ENCODE peak calls at places on chromosomes 5 and 9, in eight cellular contexts. One of them, this sample, is unnamed.

GRCh38 chr5:163619951-163620350 is 114.5 kb downstream of the MAT2B start:
- DNase-seq in neural progenitor cell: peak; percentile 11
- DNase-seq in left ventricle myocardium inferior: no peak
- DNase-seq in AG04450: no peak
- DNase-seq in HCT116: no peak
- DNase-seq in transverse colon: no peak
- DNase-seq in WERI-Rb-1: peak; percentile 17
- DNase-seq in spleen: no peak
- DNase-seq in this sample: no peak

GRCh38 chr5:32283539-32284377 is 29.0 kb downstream of the MTMR12 start:
- DNase-seq in AG04450: no peak
- DNase-seq in spleen: no peak
- DNase-seq in transverse colon: no peak
- DNase-seq in WERI-Rb-1: no peak
- DNase-seq in neural progenitor cell: no peak
- DNase-seq in left ventricle myocardium inferior: no peak
- DNase-seq in HCT116: no peak
- DNase-seq in this sample: no peak

GRCh38 chr9:122463828-122464632 is 13.7 kb downstream of the OR1J1 start:
- DNase-seq in neural progenitor cell: peak; percentile 29
- DNase-seq in spleen: no peak
- DNase-seq in HCT116: peak; percentile 28
- DNase-seq in transverse colon: no peak
- DNase-seq in AG04450: no peak
- DNase-seq in left ventricle myocardium inferior: no peak
- DNase-seq in WERI-Rb-1: peak; percentile 89
- DNase-seq in this sample: no peak

GRCh38 chr5:43780586-43780985 is 177.6 kb downstream of the NNT start:
- DNase-seq in AG04450: no peak
- DNase-seq in spleen: no peak
- DNase-seq in transverse colon: no peak
- DNase-seq in HCT116: no peak
- DNase-seq in left ventricle myocardium inferior: no peak
- DNase-seq in WERI-Rb-1: no peak
- DNase-seq in neural progenitor cell: no peak
- DNase-seq in this sample: no peak

GRCh38 chr5:113186061-113186460 is 209.5 kb downstream of the DCP2 start:
- DNase-seq in left ventricle myocardium inferior: no peak
- DNase-seq in transverse colon: no peak
- DNase-seq in HCT116: no peak
- DNase-seq in WERI-Rb-1: no peak
- DNase-seq in neural progenitor cell: no peak
- DNase-seq in AG04450: no peak
- DNase-seq in spleen: no peak
- DNase-seq in this sample: no peak

GRCh38 chr5:59460368-59461153 is 433.0 kb downstream of the PDE4D start:
- DNase-seq in left ventricle myocardium inferior: no peak
- DNase-seq in spleen: no peak
- DNase-seq in neural progenitor cell: no peak
- DNase-seq in AG04450: no peak
- DNase-seq in HCT116: no peak
- DNase-seq in transverse colon: no peak
- DNase-seq in WERI-Rb-1: peak; percentile 56
- DNase-seq in this sample: peak; percentile 31

GRCh38 chr9:129289131-129289731 is 111.2 kb upstream of the IER5L start:
- DNase-seq in transverse colon: no peak
- DNase-seq in spleen: peak; percentile 47
- DNase-seq in neural progenitor cell: no peak
- DNase-seq in HCT116: no peak
- DNase-seq in AG04450: no peak
- DNase-seq in left ventricle myocardium inferior: no peak
- DNase-seq in WERI-Rb-1: peak; percentile 6
- DNase-seq in this sample: no peak

GRCh38 chr5:126673477-126673876 is 72.7 kb downstream of the PHAX start:
- DNase-seq in transverse colon: peak; percentile 28
- DNase-seq in spleen: no peak
- DNase-seq in HCT116: no peak
- DNase-seq in neural progenitor cell: no peak
- DNase-seq in AG04450: no peak
- DNase-seq in WERI-Rb-1: no peak
- DNase-seq in left ventricle myocardium inferior: no peak
- DNase-seq in this sample: no peak

GRCh38 chr9:38286357-38286756 is 106.1 kb upstream of the ALDH1B1 start:
- DNase-seq in HCT116: no peak
- DNase-seq in WERI-Rb-1: no peak
- DNase-seq in AG04450: no peak
- DNase-seq in left ventricle myocardium inferior: no peak
- DNase-seq in neural progenitor cell: peak; percentile 19
- DNase-seq in spleen: no peak
- DNase-seq in transverse colon: no peak
- DNase-seq in this sample: no peak

GRCh38 chr5:148290271-148291195 is 21.7 kb upstream of the SPINK7 start:
- DNase-seq in HCT116: peak; percentile 4
- DNase-seq in WERI-Rb-1: no peak
- DNase-seq in spleen: no peak
- DNase-seq in neural progenitor cell: peak; percentile 57
- DNase-seq in AG04450: no peak
- DNase-seq in transverse colon: no peak
- DNase-seq in left ventricle myocardium inferior: no peak
- DNase-seq in this sample: no peak

GRCh38 chr9:129290606-129291005 is 112.5 kb upstream of the IER5L start:
- DNase-seq in neural progenitor cell: no peak
- DNase-seq in AG04450: no peak
- DNase-seq in WERI-Rb-1: peak; percentile 4
- DNase-seq in transverse colon: no peak
- DNase-seq in HCT116: no peak
- DNase-seq in spleen: peak; percentile 41
- DNase-seq in left ventricle myocardium inferior: no peak
- DNase-seq in this sample: no peak

GRCh38 chr5:131630208-131630962 is 4.6 kb downstream of the RAPGEF6 start:
- DNase-seq in spleen: no peak
- DNase-seq in HCT116: no peak
- DNase-seq in AG04450: no peak
- DNase-seq in transverse colon: no peak
- DNase-seq in WERI-Rb-1: no peak
- DNase-seq in left ventricle myocardium inferior: no peak
- DNase-seq in neural progenitor cell: no peak
- DNase-seq in this sample: no peak

GRCh38 chr5:139849942-139850341 is 54.3 kb downstream of the PSD2 start:
- DNase-seq in HCT116: no peak
- DNase-seq in left ventricle myocardium inferior: no peak
- DNase-seq in WERI-Rb-1: no peak
- DNase-seq in spleen: no peak
- DNase-seq in neural progenitor cell: no peak
- DNase-seq in transverse colon: no peak
- DNase-seq in AG04450: no peak
- DNase-seq in this sample: no peak

GRCh38 chr9:136059321-136059791 is 35.7 kb downstream of the NACC2 start:
- DNase-seq in WERI-Rb-1: no peak
- DNase-seq in transverse colon: no peak
- DNase-seq in neural progenitor cell: peak; percentile 46
- DNase-seq in left ventricle myocardium inferior: no peak
- DNase-seq in HCT116: no peak
- DNase-seq in AG04450: no peak
- DNase-seq in spleen: peak; percentile 75
- DNase-seq in this sample: no peak

GRCh38 chr9:97900103-97900737 is 22.1 kb downstream of the TRMO start:
- DNase-seq in HCT116: no peak
- DNase-seq in neural progenitor cell: no peak
- DNase-seq in left ventricle myocardium inferior: no peak
- DNase-seq in spleen: no peak
- DNase-seq in WERI-Rb-1: no peak
- DNase-seq in AG04450: peak; percentile 15
- DNase-seq in transverse colon: no peak
- DNase-seq in this sample: no peak

GRCh38 chr9:116151966-116152381 is 1.6 kb upstream of the PAPPA start:
- DNase-seq in neural progenitor cell: no peak
- DNase-seq in transverse colon: no peak
- DNase-seq in AG04450: peak; percentile 80
- DNase-seq in spleen: no peak
- DNase-seq in left ventricle myocardium inferior: no peak
- DNase-seq in WERI-Rb-1: no peak
- DNase-seq in HCT116: no peak
- DNase-seq in this sample: no peak

GRCh38 chr9:116153765-116154333 is at the start of gene PAPPA:
- DNase-seq in neural progenitor cell: no peak
- DNase-seq in spleen: no peak
- DNase-seq in WERI-Rb-1: peak; percentile 33
- DNase-seq in left ventricle myocardium inferior: peak; percentile 19
- DNase-seq in transverse colon: no peak
- DNase-seq in AG04450: no peak
- DNase-seq in HCT116: no peak
- DNase-seq in this sample: no peak

GRCh38 chr9:116154334-116154975 is 864 bp downstream of the PAPPA start:
- DNase-seq in AG04450: no peak
- DNase-seq in spleen: peak; percentile 63
- DNase-seq in left ventricle myocardium inferior: peak; percentile 22
- DNase-seq in WERI-Rb-1: peak; percentile 56
- DNase-seq in HCT116: no peak
- DNase-seq in transverse colon: no peak
- DNase-seq in neural progenitor cell: peak; percentile 71
- DNase-seq in this sample: peak; percentile 23

GRCh38 chr9:116152390-116152789 is 1.2 kb upstream of the PAPPA start:
- DNase-seq in neural progenitor cell: no peak
- DNase-seq in transverse colon: no peak
- DNase-seq in spleen: no peak
- DNase-seq in WERI-Rb-1: no peak
- DNase-seq in AG04450: no peak
- DNase-seq in HCT116: no peak
- DNase-seq in left ventricle myocardium inferior: no peak
- DNase-seq in this sample: no peak

DNA sequence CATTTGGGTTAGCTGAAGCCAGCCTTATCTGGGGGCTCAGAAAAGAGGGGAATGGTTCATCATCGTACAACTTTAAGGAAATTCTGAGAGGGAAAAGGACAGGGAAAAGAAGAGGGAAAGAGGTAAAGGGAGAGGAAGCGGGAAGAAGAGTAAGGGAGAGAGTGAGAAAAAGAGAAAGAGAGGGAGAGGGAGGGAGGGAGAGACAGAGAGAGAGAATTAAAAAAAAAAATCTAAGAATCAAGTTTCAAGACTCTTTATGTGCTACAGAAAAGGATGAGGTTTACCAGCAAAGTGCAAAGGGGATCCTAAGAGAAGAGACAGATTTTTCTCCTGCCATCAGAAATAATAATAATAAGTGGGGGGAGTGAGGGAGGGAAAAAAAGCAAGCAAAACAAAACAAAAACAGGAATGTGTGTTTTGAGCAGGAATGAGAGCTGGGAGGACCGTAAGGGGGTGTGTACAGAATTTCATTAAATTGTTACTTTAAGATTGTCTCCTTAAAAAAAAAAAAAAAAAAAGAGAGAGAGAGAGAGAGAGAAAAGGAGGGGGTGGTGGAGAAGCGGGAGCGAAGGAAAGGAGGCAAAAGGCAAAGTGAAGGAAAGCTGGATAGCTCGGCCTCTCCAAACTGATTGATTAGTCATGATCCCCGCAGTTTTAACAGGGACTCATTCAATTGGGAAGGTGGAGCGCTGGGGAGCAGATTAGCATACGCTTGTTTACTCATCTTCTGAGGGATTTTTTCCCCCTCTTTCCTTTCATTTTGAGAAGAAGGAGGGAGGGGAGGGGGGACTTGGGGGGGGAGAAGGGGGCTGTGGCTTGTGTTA is 438 bp upstream of the PAPPA start:
- DNase-seq in WERI-Rb-1: no peak
- DNase-seq in spleen: no peak
- DNase-seq in transverse colon: no peak
- DNase-seq in HCT116: no peak
- DNase-seq in neural progenitor cell: peak; percentile 81
- DNase-seq in AG04450: peak; percentile 55
- DNase-seq in left ventricle myocardium inferior: no peak
- DNase-seq in this sample: no peak
- H3K27ac ChIP-seq in WERI-Rb-1: no peak overlapping the region
- H3K27ac ChIP-seq in spleen: no peak overlapping the region
- H3K27ac ChIP-seq in transverse colon: peak overlapping the region; percentile 68
- H3K27ac ChIP-seq in HCT116: no peak overlapping the region
- H3K27ac ChIP-seq in neural progenitor cell: no peak overlapping the region
- H3K27ac ChIP-seq in AG04450: peak overlapping the region; percentile 89
- H3K27ac ChIP-seq in left ventricle myocardium inferior: peak overlapping the region; percentile 70
- H3K27ac ChIP-seq in this sample: no peak overlapping the region

GRCh38 chr5:149434162-149435014 is 55.3 kb upstream of the IL17B start:
- DNase-seq in neural progenitor cell: peak; percentile 81
- DNase-seq in transverse colon: peak; percentile 67
- DNase-seq in spleen: no peak
- DNase-seq in left ventricle myocardium inferior: no peak
- DNase-seq in AG04450: peak; percentile 76
- DNase-seq in HCT116: no peak
- DNase-seq in WERI-Rb-1: peak; percentile 79
- DNase-seq in this sample: no peak

GRCh38 chr5:149432377-149432776 is 53.3 kb upstream of the IL17B start:
- DNase-seq in spleen: no peak
- DNase-seq in neural progenitor cell: no peak
- DNase-seq in transverse colon: no peak
- DNase-seq in WERI-Rb-1: no peak
- DNase-seq in AG04450: no peak
- DNase-seq in HCT116: no peak
- DNase-seq in left ventricle myocardium inferior: no peak
- DNase-seq in this sample: no peak

GRCh38 chr5:149432861-149433462 is 53.9 kb upstream of the IL17B start:
- DNase-seq in left ventricle myocardium inferior: no peak
- DNase-seq in WERI-Rb-1: no peak
- DNase-seq in spleen: no peak
- DNase-seq in transverse colon: no peak
- DNase-seq in neural progenitor cell: no peak
- DNase-seq in HCT116: no peak
- DNase-seq in AG04450: no peak
- DNase-seq in this sample: no peak

GRCh38 chr5:149435015-149435376 is 55.9 kb upstream of the IL17B start:
- DNase-seq in transverse colon: no peak
- DNase-seq in WERI-Rb-1: no peak
- DNase-seq in spleen: no peak
- DNase-seq in neural progenitor cell: no peak
- DNase-seq in left ventricle myocardium inferior: no peak
- DNase-seq in AG04450: no peak
- DNase-seq in HCT116: no peak
- DNase-seq in this sample: no peak

GRCh38 chr5:149433524-149434131 is 54.5 kb upstream of the IL17B start:
- DNase-seq in AG04450: no peak
- DNase-seq in neural progenitor cell: no peak
- DNase-seq in WERI-Rb-1: peak; percentile 42
- DNase-seq in spleen: no peak
- DNase-seq in transverse colon: no peak
- DNase-seq in HCT116: no peak
- DNase-seq in left ventricle myocardium inferior: no peak
- DNase-seq in this sample: no peak
- H3K27ac ChIP-seq in AG04450: peak overlapping the region; percentile 84
- H3K27ac ChIP-seq in neural progenitor cell: no peak overlapping the region
- H3K27ac ChIP-seq in WERI-Rb-1: peak overlapping the region; percentile 11
- H3K27ac ChIP-seq in spleen: no peak overlapping the region
- H3K27ac ChIP-seq in transverse colon: peak overlapping the region; percentile 93
- H3K27ac ChIP-seq in HCT116: no peak overlapping the region
- H3K27ac ChIP-seq in left ventricle myocardium inferior: peak overlapping the region; percentile 95
- H3K27ac ChIP-seq in this sample: no peak overlapping the region

GRCh38 chr5:67000794-67001475 is 195.7 kb downstream of the CD180 start:
- DNase-seq in spleen: no peak
- DNase-seq in HCT116: no peak
- DNase-seq in AG04450: no peak
- DNase-seq in transverse colon: no peak
- DNase-seq in neural progenitor cell: no peak
- DNase-seq in WERI-Rb-1: no peak
- DNase-seq in left ventricle myocardium inferior: no peak
- DNase-seq in this sample: no peak
- H3K27ac ChIP-seq in spleen: no peak overlapping the region
- H3K27ac ChIP-seq in HCT116: no peak overlapping the region
- H3K27ac ChIP-seq in AG04450: no peak overlapping the region
- H3K27ac ChIP-seq in transverse colon: no peak overlapping the region
- H3K27ac ChIP-seq in neural progenitor cell: no peak overlapping the region
- H3K27ac ChIP-seq in WERI-Rb-1: no peak overlapping the region
- H3K27ac ChIP-seq in left ventricle myocardium inferior: no peak overlapping the region
- H3K27ac ChIP-seq in this sample: no peak overlapping the region

GRCh38 chr5:1783214-1783551 is 16.5 kb downstream of the MRPL36 start:
- DNase-seq in neural progenitor cell: no peak
- DNase-seq in WERI-Rb-1: no peak
- DNase-seq in HCT116: no peak
- DNase-seq in transverse colon: no peak
- DNase-seq in left ventricle myocardium inferior: peak; percentile 24
- DNase-seq in spleen: peak; percentile 58
- DNase-seq in AG04450: no peak
- DNase-seq in this sample: peak; percentile 8
- H3K27ac ChIP-seq in neural progenitor cell: no peak overlapping the region
- H3K27ac ChIP-seq in WERI-Rb-1: no peak overlapping the region
- H3K27ac ChIP-seq in HCT116: no peak overlapping the region
- H3K27ac ChIP-seq in transverse colon: no peak overlapping the region
- H3K27ac ChIP-seq in left ventricle myocardium inferior: no peak overlapping the region
- H3K27ac ChIP-seq in spleen: no peak overlapping the region
- H3K27ac ChIP-seq in AG04450: no peak overlapping the region
- H3K27ac ChIP-seq in this sample: no peak overlapping the region

This sample was measured in psoas muscle.